ENCODE peak calls at places on chromosomes 5 and 9, in six cellular contexts. V is left ventricle myocardium superior; Q is ureter; I is PC-3; P is omental fat pad; A is stimulated activated CD8-positive, alpha-beta memory T cell treated with anti-CD3 and anti-CD28 coated beads, Interleukin-15, amount 100 ng/mL, for 1 hour. Z is an unnamed sample.

GRCh38 chr5:83364322-83365299 is 106.9 kb upstream of the VCAN start:
- DNase-seq in V (no peak), Q (no peak), I (no peak), P (no peak), A (no peak), Z (no peak)

GRCh38 chr9:98333703-98334582 is 78.5 kb upstream of the TBC1D2 start:
- DNase-seq in V (no peak), Q (no peak), I (peak), P (no peak), A (no peak), Z (no peak)

GRCh38 chr5:428219-428618 is 14.8 kb upstream of the EXOC3 start:
- DNase-seq in V (no peak), Q (no peak), I (no peak), P (no peak), A (no peak), Z (no peak)

GRCh38 chr9:75041041-75041440 is 12.9 kb upstream of the CARNMT1 start:
- DNase-seq in V (no peak), Q (no peak), I (no peak), P (no peak), A (no peak), Z (no peak)

GRCh38 chr9:107942870-107943269 is 453.3 kb upstream of the KLF4 start:
- DNase-seq in V (no peak), Q (no peak), I (peak), P (no peak), A (no peak), Z (no peak)

GRCh38 chr5:16546712-16547111 is 70.1 kb downstream of the RETREG1 start:
- DNase-seq in V (no peak), Q (no peak), I (no peak), P (no peak), A (no peak), Z (no peak)

GRCh38 chr9:126424511-126424910 is 97.9 kb downstream of the MVB12B start:
- DNase-seq in V (no peak), Q (peak), I (no peak), P (no peak), A (no peak), Z (no peak)

GRCh38 chr9:134421888-134422287 is 95.6 kb downstream of the RXRA start:
- DNase-seq in V (no peak), Q (no peak), I (no peak), P (no peak), A (no peak), Z (no peak)

GRCh38 chr9:113296796-113297558 is 6.2 kb downstream of the RNF183 start:
- DNase-seq in V (no peak), Q (no peak), I (no peak), P (no peak), A (no peak), Z (no peak)

GRCh38 chr9:131757549-131757948 is 17.7 kb upstream of the RAPGEF1 start:
- DNase-seq in V (no peak), Q (no peak), I (no peak), P (no peak), A (no peak), Z (no peak)

GRCh38 chr9:99488109-99489042 is 266.3 kb downstream of the SEC61B start:
- DNase-seq in V (no peak), Q (no peak), I (no peak), P (no peak), A (no peak), Z (no peak)

GRCh38 chr9:95570150-95570549 is 53.4 kb upstream of the PTCH1 start:
- DNase-seq in V (no peak), Q (no peak), I (no peak), P (no peak), A (no peak), Z (no peak)

GRCh38 chr9:11933926-11934325 is 759.3 kb upstream of the TYRP1 start:
- DNase-seq in V (no peak), Q (no peak), I (no peak), P (no peak), A (no peak), Z (no peak)

GRCh38 chr9:122008559-122008958 is 84.5 kb downstream of the TTLL11 start:
- DNase-seq in V (no peak), Q (no peak), I (no peak), P (no peak), A (no peak), Z (no peak)

GRCh38 chr9:69535296-69535832 is 136.8 kb downstream of the APBA1 start:
- DNase-seq in V (no peak), Q (no peak), I (no peak), P (no peak), A (no peak), Z (no peak)

GRCh38 chr5:51278458-51279049 is 104.7 kb upstream of the ISL1 start:
- DNase-seq in V (no peak), Q (no peak), I (no peak), P (no peak), A (no peak), Z (no peak)

GRCh38 chr5:155943516-155944407 is 383.2 kb upstream of the SGCD start:
- DNase-seq in V (peak), Q (peak), I (peak), P (no peak), A (no peak), Z (peak)